ENCODE peak calls at places on chromosome 19, in four cellular contexts. One of them, this sample, is unnamed.

GRCh38 chr19:47813304-47813994 is 8.3 kb upstream of the CRX start:
- DNase-seq in fibroblast of the aortic adventitia: peak
- DNase-seq in cardiac muscle cell: peak
- DNase-seq in fibroblast of the conjunctiva: peak
- DNase-seq in this sample: peak

GRCh38 chr19:16608290-16608704 is 19.7 kb downstream of the MED26 start:
- DNase-seq in fibroblast of the aortic adventitia: peak
- DNase-seq in cardiac muscle cell: no peak
- DNase-seq in fibroblast of the conjunctiva: peak
- DNase-seq in this sample: no peak

GRCh38 chr19:16524991-16525734 is 17.1 kb downstream of the CHERP start:
- DNase-seq in cardiac muscle cell: no peak
- DNase-seq in fibroblast of the conjunctiva: no peak
- DNase-seq in fibroblast of the aortic adventitia: no peak
- DNase-seq in this sample: no peak

GRCh38 chr19:4967738-4968461 is 1.0 kb upstream of the KDM4B start:
- DNase-seq in cardiac muscle cell: no peak
- DNase-seq in fibroblast of the aortic adventitia: peak
- DNase-seq in fibroblast of the conjunctiva: no peak
- DNase-seq in this sample: no peak

GRCh38 chr19:42017040-42017439 is 23.0 kb upstream of the ATP1A3 start:
- DNase-seq in fibroblast of the aortic adventitia: no peak
- DNase-seq in cardiac muscle cell: no peak
- DNase-seq in fibroblast of the conjunctiva: no peak
- DNase-seq in this sample: no peak

GRCh38 chr19:33108161-33108560 is 23.8 kb upstream of the WDR88 start:
- DNase-seq in fibroblast of the aortic adventitia: no peak
- DNase-seq in fibroblast of the conjunctiva: no peak
- DNase-seq in cardiac muscle cell: no peak
- DNase-seq in this sample: no peak

GRCh38 chr19:43311706-43312105 is 41.8 kb upstream of the CD177 start:
- DNase-seq in fibroblast of the conjunctiva: no peak
- DNase-seq in fibroblast of the aortic adventitia: peak
- DNase-seq in cardiac muscle cell: no peak
- DNase-seq in this sample: no peak

GRCh38 chr19:6443986-6444385 is 10.4 kb upstream of the SLC25A41 start:
- DNase-seq in fibroblast of the conjunctiva: no peak
- DNase-seq in fibroblast of the aortic adventitia: no peak
- DNase-seq in cardiac muscle cell: no peak
- DNase-seq in this sample: no peak

GRCh38 chr19:50858896-50859295 is 4.2 kb downstream of the KLK3 start:
- DNase-seq in fibroblast of the aortic adventitia: no peak
- DNase-seq in cardiac muscle cell: no peak
- DNase-seq in fibroblast of the conjunctiva: no peak
- DNase-seq in this sample: no peak

GRCh38 chr19:53960187-53960586 is 2.5 kb upstream of the CACNG8 start:
- DNase-seq in cardiac muscle cell: no peak
- DNase-seq in fibroblast of the aortic adventitia: no peak
- DNase-seq in fibroblast of the conjunctiva: no peak
- DNase-seq in this sample: no peak